ENCODE peak calls at places on chromosomes 6 and 20, in five cellular contexts. N is GM18507, A is mucosa of gallbladder, P is stomach, T is C1 segment of cervical spinal cord. R is an unnamed sample.

GRCh38 chr6:21751608-21752007 is 158.1 kb downstream of the SOX4 start:
- DNase-seq in A (no peak), T (no peak), N (no peak), P (no peak), R (no peak)

GRCh38 chr20:4835244-4836177 is 113.8 kb downstream of the PRND start:
- DNase-seq in P (no peak), T (no peak), N (no peak), A (peak; percentile 59), R (no peak)

GRCh38 chr20:20710847-20711315 is 1.6 kb downstream of the RALGAPA2 start:
- DNase-seq in A (peak; percentile 76), T (no peak), N (no peak), P (peak; percentile 77), R (peak; percentile 23)

GRCh38 chr6:131761061-131761761 is 46.6 kb upstream of the ENPP1 start:
- DNase-seq in A (no peak), N (no peak), P (no peak), T (no peak), R (no peak)

GRCh38 chr6:140401666-140402255 is 1027.3 kb upstream of the CITED2 start:
- DNase-seq in P (no peak), T (no peak), N (no peak), A (no peak), R (no peak)

GRCh38 chr20:34781250-34781649 is 44.2 kb downstream of the NCOA6 start:
- DNase-seq in P (no peak), T (no peak), A (no peak), N (no peak), R (no peak)

GRCh38 chr20:58906894-58907293 is 54.4 kb downstream of the GNAS start:
- DNase-seq in T (no peak), P (peak; percentile 57), N (no peak), A (no peak), R (no peak)

GRCh38 chr6:55388161-55388560 is 60.9 kb downstream of the GFRAL start:
- DNase-seq in T (no peak), N (no peak), P (no peak), A (no peak), R (no peak)

GRCh38 chr6:55836481-55836880 is 38.9 kb downstream of the BMP5 start:
- DNase-seq in P (peak; percentile 39), N (no peak), A (no peak), T (no peak), R (no peak)

GRCh38 chr6:21741221-21742109 is 147.9 kb downstream of the SOX4 start:
- DNase-seq in T (no peak), A (no peak), P (no peak), N (no peak), R (no peak)

GRCh38 chr6:13624871-13625288 is 9.7 kb downstream of the NOL7 start:
- DNase-seq in A (no peak), T (no peak), P (no peak), N (no peak), R (peak; percentile 57)

GRCh38 chr6:20630617-20631448 is 96.6 kb downstream of the CDKAL1 start:
- DNase-seq in P (no peak), T (no peak), A (no peak), N (no peak), R (no peak)

GRCh38 chr6:107532707-107533106 is 42.8 kb downstream of the SOBP start:
- DNase-seq in P (no peak), N (no peak), T (no peak), A (no peak), R (no peak)

GRCh38 chr6:160081398-160081797 is 40.2 kb upstream of the SLC22A1 start:
- DNase-seq in T (no peak), A (no peak), P (no peak), N (no peak), R (no peak)

GRCh38 chr6:66638099-66638498 is 931.1 kb upstream of the EYS start:
- DNase-seq in T (no peak), A (no peak), P (no peak), N (no peak), R (no peak)

GRCh38 chr6:131937219-131937618 is 14.0 kb downstream of the CCN2 start:
- DNase-seq in A (no peak), N (no peak), P (no peak), T (no peak), R (no peak)

GRCh38 chr20:9214676-9215075 is 145.8 kb downstream of the PLCB4 start:
- DNase-seq in N (no peak), A (no peak), P (no peak), T (no peak), R (no peak)

GRCh38 chr6:136761227-136761922 is 30.9 kb downstream of the MAP3K5 start:
- DNase-seq in N (no peak), A (no peak), P (no peak), T (no peak), R (peak; percentile 76)

GRCh38 chr6:66094615-66095014 is 387.6 kb upstream of the EYS start:
- DNase-seq in N (no peak), T (no peak), A (no peak), P (no peak), R (no peak)

GRCh38 chr6:30557683-30557981 is 537 bp downstream of the PRR3 start:
- DNase-seq in T (no peak), P (no peak), A (no peak), N (no peak), R (no peak)

GRCh38 chr6:110643175-110643574 is 166.8 kb upstream of the SLC22A16 start:
- DNase-seq in T (no peak), P (no peak), A (no peak), N (no peak), R (no peak)

GRCh38 chr20:62350629-62351422 is 16.3 kb downstream of the LAMA5 start:
- DNase-seq in N (no peak), P (no peak), A (no peak), T (no peak), R (no peak)

GRCh38 chr20:910840-911770 is 5.0 kb downstream of the ANGPT4 start:
- DNase-seq in A (no peak), P (no peak), N (no peak), T (no peak), R (no peak)

GRCh38 chr6:134026597-134026996 is 25.8 kb downstream of the SLC2A12 start:
- DNase-seq in N (no peak), P (no peak), T (no peak), A (peak; percentile 50), R (no peak)

GRCh38 chr6:16104624-16105023 is 24.3 kb upstream of the MYLIP start:
- DNase-seq in N (no peak), A (no peak), T (no peak), P (no peak), R (no peak)

GRCh38 chr20:59006864-59007757 is at the start of gene CTSZ:
- DNase-seq in N (peak; percentile 47), T (no peak), A (peak; percentile 29), P (peak; percentile 67), R (peak; percentile 91)

GRCh38 chr6:113859349-113860164 is 2.4 kb downstream of the MARCKS start:
- DNase-seq in N (no peak), P (peak; percentile 52), T (peak; percentile 31), A (peak; percentile 27), R (no peak)

GRCh38 chr20:43191946-43192847 is 2.5 kb upstream of the PTPRT start:
- DNase-seq in P (no peak), N (peak; percentile 25), A (peak; percentile 34), T (no peak), R (peak; percentile 23)

GRCh38 chr20:33287884-33288283 is 4.9 kb downstream of the BPIFB1 start:
- DNase-seq in A (no peak), P (no peak), N (no peak), T (no peak), R (no peak)